ENCODE peak calls at places on chromosomes 13 and 19, in seven cellular contexts. Q is uterus; T is small intestine; M is mammary epithelial cell; O is Karpas-422; X is pancreas; F is CD4-positive, CD25-positive, alpha-beta regulatory T cell. D is an unnamed sample.
A peak's percentile ranks its signal among the peaks of the same experiment; 100 is the strongest.

GRCh38 chr13:26021956-26022355 is 29.9 kb downstream of the SHISA2 start:
- DNase-seq in Q (no peak), T (no peak), M (peak; percentile 1), O (no peak), X (no peak), F (no peak), D (no peak)

GRCh38 chr13:25171517-25172302 is at the start of gene AMER2:
- DNase-seq in Q (peak; percentile 24), T (no peak), M (no peak), O (no peak), X (peak; percentile 26), F (no peak), D (peak; percentile 3)

GRCh38 chr19:31715249-31715944 is 366.2 kb upstream of the TSHZ3 start:
- DNase-seq in Q (peak; percentile 45), T (no peak), M (no peak), O (no peak), X (no peak), F (no peak), D (no peak)

GRCh38 chr13:100983111-100983510 is 308.5 kb upstream of the TMTC4 start:
- DNase-seq in Q (no peak), T (no peak), M (no peak), O (no peak), X (no peak), F (no peak), D (no peak)

GRCh38 chr13:20685042-20685441 is 18.5 kb upstream of the IL17D start:
- DNase-seq in Q (no peak), T (no peak), M (no peak), O (no peak), X (no peak), F (no peak), D (peak; percentile 76)

GRCh38 chr13:67328895-67329294 is 98.8 kb upstream of the PCDH9 start:
- DNase-seq in Q (no peak), T (no peak), M (no peak), O (no peak), X (no peak), F (no peak), D (no peak)

GRCh38 chr19:36891768-36892357 is 24.2 kb downstream of the ZNF829 start:
- DNase-seq in Q (no peak), T (no peak), M (no peak), O (no peak), X (no peak), F (no peak), D (no peak)

GRCh38 chr13:71249031-71249430 is 618.0 kb downstream of the DACH1 start:
- DNase-seq in Q (no peak), T (no peak), M (no peak), O (no peak), X (no peak), F (no peak), D (no peak)

GRCh38 chr19:48321372-48321621 is 4.1 kb upstream of the EMP3 start:
- DNase-seq in Q (peak; percentile 97), T (peak; percentile 96), M (peak; percentile 82), O (peak; percentile 98), X (peak; percentile 98), F (peak; percentile 98), D (peak; percentile 98)

GRCh38 chr13:75445717-75446529 is 36.0 kb downstream of the TBC1D4 start:
- DNase-seq in Q (no peak), T (no peak), M (no peak), O (no peak), X (no peak), F (no peak), D (peak; percentile 81)

GRCh38 chr13:73941752-73942151 is 192.5 kb downstream of the KLF12 start:
- DNase-seq in Q (no peak), T (no peak), M (no peak), O (no peak), X (no peak), F (no peak), D (no peak)

GRCh38 chr19:35545855-35546381 is 492 bp downstream of the TMEM147 start:
- DNase-seq in Q (peak; percentile 41), T (peak; percentile 32), M (peak; percentile 29), O (peak; percentile 83), X (no peak), F (peak; percentile 57), D (peak; percentile 50)

GRCh38 chr13:49635599-49636433 is 7.5 kb downstream of the ARL11 start:
- DNase-seq in Q (no peak), T (peak; percentile 90), M (peak; percentile 64), O (peak; percentile 82), X (no peak), F (peak; percentile 82), D (peak; percentile 8)

GRCh38 chr13:21088534-21088933 is 27.1 kb upstream of the LATS2 start:
- DNase-seq in Q (no peak), T (no peak), M (no peak), O (no peak), X (no peak), F (no peak), D (no peak)

GRCh38 chr19:677601-678380 is 1.6 kb downstream of the FSTL3 start:
- DNase-seq in Q (no peak), T (no peak), M (peak; percentile 82), O (peak; percentile 67), X (no peak), F (no peak), D (peak; percentile 70)

GRCh38 chr19:37932985-37933953 is 26.3 kb downstream of the SIPA1L3 start:
- DNase-seq in Q (no peak), T (peak; percentile 90), M (peak; percentile 70), O (no peak), X (peak; percentile 16), F (no peak), D (no peak)

GRCh38 chr19:50329146-50329925 is at the start of gene KCNC3:
- DNase-seq in Q (peak; percentile 74), T (peak; percentile 97), M (peak; percentile 69), O (peak; percentile 100), X (peak; percentile 100), F (peak; percentile 99), D (peak; percentile 99)

GRCh38 chr13:74596691-74597090 is 462.5 kb upstream of the KLF12 start:
- DNase-seq in Q (no peak), T (no peak), M (no peak), O (no peak), X (no peak), F (no peak), D (no peak)

DNA sequence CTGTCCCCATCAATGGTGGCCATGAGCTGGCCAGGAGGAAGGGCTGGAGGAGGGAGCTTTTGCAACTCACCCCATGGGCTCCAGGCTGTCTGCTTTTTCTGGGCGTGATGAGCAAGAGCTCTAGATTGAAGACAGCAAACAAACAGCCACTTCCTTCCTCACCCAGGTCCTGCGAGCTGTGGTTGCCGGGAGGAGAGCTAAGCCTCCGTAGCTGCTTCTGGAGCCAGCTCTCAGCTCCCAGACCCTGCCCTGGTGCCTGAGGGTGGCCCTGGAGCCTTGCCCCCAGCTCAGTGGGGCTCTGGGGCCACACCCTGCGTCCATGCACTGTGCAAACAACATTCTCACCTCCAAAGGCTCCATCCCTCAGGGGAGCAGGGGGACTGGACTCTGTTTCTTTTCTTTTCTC is 6.2 kb downstream of the MYO1F start:
- DNase-seq in Q (no peak), T (peak; percentile 53), M (no peak), O (no peak), X (no peak), F (peak; percentile 85), D (no peak)
- H3K4me1 ChIP-seq in Q (no peaks in the 10 kb centered on the region), T (no peaks in the 10 kb centered on the region), M (peaks cover 7% of the 10 kb centered on the region), O (no peaks in the 10 kb centered on the region), X (no peaks in the 10 kb centered on the region), F (peaks cover 79% of the 10 kb centered on the region), D (no peaks in the 10 kb centered on the region)

GRCh38 chr19:40269216-40269940 is 15.8 kb downstream of the AKT2 start:
- DNase-seq in Q (no peak), T (no peak), M (no peak), O (no peak), X (no peak), F (no peak), D (no peak)
- H3K4me1 ChIP-seq in Q (no peaks in the 10 kb centered on the region), T (peaks cover 2% of the 10 kb centered on the region), M (no peaks in the 10 kb centered on the region), O (peaks cover 12% of the 10 kb centered on the region), X (peaks cover 8% of the 10 kb centered on the region), F (peaks cover 4% of the 10 kb centered on the region), D (no peaks in the 10 kb centered on the region)

GRCh38 chr19:8192227-8192820 is 16.8 kb upstream of the CERS4 start:
- DNase-seq in Q (no peak), T (no peak), M (no peak), O (peak; percentile 55), X (no peak), F (no peak), D (peak; percentile 42)
- H3K4me1 ChIP-seq in Q (no peaks in the 10 kb centered on the region), T (no peaks in the 10 kb centered on the region), M (peaks cover 3% of the 10 kb centered on the region), O (peaks cover 58% of the 10 kb centered on the region), X (no peaks in the 10 kb centered on the region), F (peaks cover 24% of the 10 kb centered on the region), D (no peaks in the 10 kb centered on the region)

DNA sequence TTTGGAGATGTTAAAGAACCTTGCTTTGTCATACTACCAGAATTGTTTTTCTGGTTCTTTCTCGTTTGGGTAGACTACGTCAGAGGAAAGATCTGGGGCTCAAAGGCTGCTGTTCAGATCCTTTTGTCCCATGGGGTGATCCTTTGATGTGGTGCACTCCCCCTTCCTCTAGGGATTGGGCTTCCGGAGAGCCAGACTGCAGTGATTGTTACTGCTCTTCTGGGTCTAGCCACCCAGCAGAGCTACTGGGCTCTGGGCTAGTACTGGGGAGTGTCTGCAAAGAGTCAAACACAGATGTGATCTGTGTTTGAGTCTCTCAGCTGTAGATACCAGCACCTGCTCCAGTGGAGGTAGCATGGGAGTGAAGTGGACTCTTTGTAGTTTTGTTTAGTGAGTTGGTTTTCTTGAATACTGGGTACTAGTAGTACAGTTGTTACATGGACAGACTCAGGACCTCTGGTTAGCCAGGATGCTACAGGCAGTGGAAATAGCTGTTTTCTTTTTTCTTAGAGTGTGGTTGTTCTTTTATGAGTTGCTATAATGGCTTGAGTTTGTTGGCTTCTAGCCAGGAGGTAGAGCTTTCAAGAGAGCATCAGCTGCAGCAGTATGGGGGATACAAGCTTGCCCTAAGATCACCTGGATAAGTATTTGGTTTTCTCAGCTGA is 34.4 kb downstream of the DNAJC15 start:
- DNase-seq in Q (no peak), T (peak; percentile 37), M (no peak), O (no peak), X (no peak), F (peak; percentile 62), D (peak; percentile 16)
- H3K4me1 ChIP-seq in Q (no peaks in the 10 kb centered on the region), T (peaks cover 13% of the 10 kb centered on the region), M (peaks cover 54% of the 10 kb centered on the region), O (peaks cover 65% of the 10 kb centered on the region), X (peaks cover 16% of the 10 kb centered on the region), F (peaks cover 41% of the 10 kb centered on the region), D (peaks cover 39% of the 10 kb centered on the region)

GRCh38 chr13:23770428-23770827 is 118.8 kb downstream of the MIPEP start:
- DNase-seq in Q (no peak), T (no peak), M (no peak), O (no peak), X (no peak), F (no peak), D (no peak)
- H3K4me1 ChIP-seq in Q (no peaks in the 10 kb centered on the region), T (no peaks in the 10 kb centered on the region), M (peaks cover 22% of the 10 kb centered on the region), O (peaks cover 7% of the 10 kb centered on the region), X (no peaks in the 10 kb centered on the region), F (no peaks in the 10 kb centered on the region), D (peaks cover 12% of the 10 kb centered on the region)

D was measured in trophoblast cell.